ENCODE peak calls at places on chromosomes 3 and 15, in ten cellular contexts. One of them, this sample, is unnamed.

GRCh38 chr3:184405075-184406060 is 25.5 kb downstream of the CHRD start:
- DNase-seq in HT1080: no peak
- DNase-seq in PC-9: no peak
- DNase-seq in NCI-H524: peak
- DNase-seq in activated naive CD4-positive, alpha-beta T cell: no peak
- DNase-seq in colonic mucosa: no peak
- DNase-seq in amniotic stem cell: no peak
- DNase-seq in mucosa of gallbladder: no peak
- DNase-seq in tibial nerve: no peak
- DNase-seq in hypothalamus: no peak
- DNase-seq in this sample: no peak

GRCh38 chr3:37686225-37686624 is 175.5 kb upstream of the CTDSPL start:
- DNase-seq in HT1080: peak
- DNase-seq in PC-9: no peak
- DNase-seq in NCI-H524: no peak
- DNase-seq in activated naive CD4-positive, alpha-beta T cell: no peak
- DNase-seq in colonic mucosa: no peak
- DNase-seq in amniotic stem cell: no peak
- DNase-seq in mucosa of gallbladder: no peak
- DNase-seq in tibial nerve: no peak
- DNase-seq in hypothalamus: no peak
- DNase-seq in this sample: no peak

GRCh38 chr3:99943931-99944761 is 126.5 kb downstream of the CMSS1 start:
- DNase-seq in HT1080: no peak
- DNase-seq in PC-9: no peak
- DNase-seq in NCI-H524: no peak
- DNase-seq in activated naive CD4-positive, alpha-beta T cell: no peak
- DNase-seq in colonic mucosa: no peak
- DNase-seq in amniotic stem cell: no peak
- DNase-seq in mucosa of gallbladder: no peak
- DNase-seq in tibial nerve: no peak
- DNase-seq in hypothalamus: no peak
- DNase-seq in this sample: no peak

GRCh38 chr15:39645976-39646257 is 65.0 kb downstream of the THBS1 start:
- DNase-seq in HT1080: no peak
- DNase-seq in PC-9: no peak
- DNase-seq in NCI-H524: no peak
- DNase-seq in activated naive CD4-positive, alpha-beta T cell: no peak
- DNase-seq in colonic mucosa: no peak
- DNase-seq in amniotic stem cell: no peak
- DNase-seq in mucosa of gallbladder: no peak
- DNase-seq in tibial nerve: no peak
- DNase-seq in hypothalamus: no peak
- DNase-seq in this sample: no peak

GRCh38 chr3:97979610-97980009 is 7.4 kb upstream of the RIOX2 start:
- DNase-seq in HT1080: no peak
- DNase-seq in PC-9: no peak
- DNase-seq in NCI-H524: peak
- DNase-seq in activated naive CD4-positive, alpha-beta T cell: no peak
- DNase-seq in colonic mucosa: no peak
- DNase-seq in amniotic stem cell: no peak
- DNase-seq in mucosa of gallbladder: no peak
- DNase-seq in tibial nerve: no peak
- DNase-seq in hypothalamus: no peak
- DNase-seq in this sample: no peak

GRCh38 chr3:189727898-189728297 is 96.7 kb downstream of the TP63 start:
- DNase-seq in HT1080: peak
- DNase-seq in PC-9: no peak
- DNase-seq in NCI-H524: no peak
- DNase-seq in activated naive CD4-positive, alpha-beta T cell: no peak
- DNase-seq in colonic mucosa: no peak
- DNase-seq in amniotic stem cell: peak
- DNase-seq in mucosa of gallbladder: no peak
- DNase-seq in tibial nerve: no peak
- DNase-seq in hypothalamus: no peak
- DNase-seq in this sample: no peak

GRCh38 chr15:90106522-90107117 is 4.4 kb upstream of the IDH2 start:
- DNase-seq in HT1080: peak
- DNase-seq in PC-9: peak
- DNase-seq in NCI-H524: peak
- DNase-seq in activated naive CD4-positive, alpha-beta T cell: no peak
- DNase-seq in colonic mucosa: peak
- DNase-seq in amniotic stem cell: no peak
- DNase-seq in mucosa of gallbladder: no peak
- DNase-seq in tibial nerve: no peak
- DNase-seq in hypothalamus: no peak
- DNase-seq in this sample: no peak

GRCh38 chr15:100725121-100726069 is 123.0 kb downstream of the ASB7 start:
- DNase-seq in HT1080: peak
- DNase-seq in PC-9: no peak
- DNase-seq in NCI-H524: no peak
- DNase-seq in activated naive CD4-positive, alpha-beta T cell: no peak
- DNase-seq in colonic mucosa: peak
- DNase-seq in amniotic stem cell: peak
- DNase-seq in mucosa of gallbladder: no peak
- DNase-seq in tibial nerve: no peak
- DNase-seq in hypothalamus: no peak
- DNase-seq in this sample: no peak

GRCh38 chr15:96564546-96564945 is 234.0 kb downstream of the NR2F2 start:
- DNase-seq in HT1080: peak
- DNase-seq in PC-9: no peak
- DNase-seq in NCI-H524: no peak
- DNase-seq in activated naive CD4-positive, alpha-beta T cell: no peak
- DNase-seq in colonic mucosa: no peak
- DNase-seq in amniotic stem cell: no peak
- DNase-seq in mucosa of gallbladder: no peak
- DNase-seq in tibial nerve: no peak
- DNase-seq in hypothalamus: no peak
- DNase-seq in this sample: no peak

GRCh38 chr3:126971891-126972351 is 11.0 kb upstream of the PLXNA1 start:
- DNase-seq in HT1080: no peak
- DNase-seq in PC-9: no peak
- DNase-seq in NCI-H524: no peak
- DNase-seq in activated naive CD4-positive, alpha-beta T cell: no peak
- DNase-seq in colonic mucosa: peak
- DNase-seq in amniotic stem cell: no peak
- DNase-seq in mucosa of gallbladder: peak
- DNase-seq in tibial nerve: peak
- DNase-seq in hypothalamus: no peak
- DNase-seq in this sample: no peak

GRCh38 chr3:52061116-52061910 is 4.9 kb upstream of the DUSP7 start:
- DNase-seq in HT1080: no peak
- DNase-seq in PC-9: no peak
- DNase-seq in NCI-H524: no peak
- DNase-seq in activated naive CD4-positive, alpha-beta T cell: no peak
- DNase-seq in colonic mucosa: no peak
- DNase-seq in amniotic stem cell: no peak
- DNase-seq in mucosa of gallbladder: no peak
- DNase-seq in tibial nerve: no peak
- DNase-seq in hypothalamus: no peak
- DNase-seq in this sample: no peak

GRCh38 chr15:43229977-43230376 is 9.2 kb upstream of the EPB42 start:
- DNase-seq in HT1080: no peak
- DNase-seq in PC-9: no peak
- DNase-seq in NCI-H524: no peak
- DNase-seq in activated naive CD4-positive, alpha-beta T cell: no peak
- DNase-seq in colonic mucosa: no peak
- DNase-seq in amniotic stem cell: no peak
- DNase-seq in mucosa of gallbladder: no peak
- DNase-seq in tibial nerve: no peak
- DNase-seq in hypothalamus: no peak
- DNase-seq in this sample: no peak

GRCh38 chr3:127546970-127547733 is 43.4 kb downstream of the TPRA1 start:
- DNase-seq in HT1080: no peak
- DNase-seq in PC-9: no peak
- DNase-seq in NCI-H524: no peak
- DNase-seq in activated naive CD4-positive, alpha-beta T cell: no peak
- DNase-seq in colonic mucosa: peak
- DNase-seq in amniotic stem cell: no peak
- DNase-seq in mucosa of gallbladder: no peak
- DNase-seq in tibial nerve: no peak
- DNase-seq in hypothalamus: no peak
- DNase-seq in this sample: no peak